ENCODE peak calls at places on chromosomes 6 and 20, in ten cellular contexts. One of them, this sample, is unnamed.
A peak's percentile ranks its signal among the peaks of the same experiment; 100 is the strongest.

GRCh38 chr6:150334790-150335783 is 33.7 kb upstream of the IYD start:
- DNase-seq in amniotic stem cell: peak; percentile 60
- DNase-seq in neural progenitor cell: peak; percentile 59
- DNase-seq in activated T-helper 1 cell treated with anti-CD3 and anti-CD28 coated beads, Interleukin-2, amount 50 U/mL, for 16 hours: no peak
- DNase-seq in HTR-8/SVneo: peak; percentile 43
- DNase-seq in sciatic nerve: no peak
- DNase-seq in AG04450: peak; percentile 62
- DNase-seq in left lung: no peak
- DNase-seq in GM19239: peak; percentile 10
- DNase-seq in NCI-H1092: no peak
- DNase-seq in this sample: peak; percentile 20

GRCh38 chr6:37426945-37427510 is 6.0 kb upstream of the CMTR1 start:
- DNase-seq in amniotic stem cell: no peak
- DNase-seq in neural progenitor cell: no peak
- DNase-seq in activated T-helper 1 cell treated with anti-CD3 and anti-CD28 coated beads, Interleukin-2, amount 50 U/mL, for 16 hours: no peak
- DNase-seq in HTR-8/SVneo: no peak
- DNase-seq in sciatic nerve: no peak
- DNase-seq in AG04450: no peak
- DNase-seq in left lung: no peak
- DNase-seq in GM19239: no peak
- DNase-seq in NCI-H1092: no peak
- DNase-seq in this sample: no peak

GRCh38 chr20:48482790-48483189 is 345.0 kb downstream of the PREX1 start:
- DNase-seq in amniotic stem cell: no peak
- DNase-seq in neural progenitor cell: no peak
- DNase-seq in activated T-helper 1 cell treated with anti-CD3 and anti-CD28 coated beads, Interleukin-2, amount 50 U/mL, for 16 hours: no peak
- DNase-seq in HTR-8/SVneo: no peak
- DNase-seq in sciatic nerve: no peak
- DNase-seq in AG04450: no peak
- DNase-seq in left lung: no peak
- DNase-seq in GM19239: no peak
- DNase-seq in NCI-H1092: no peak
- DNase-seq in this sample: no peak

GRCh38 chr6:124466949-124467348 is 495.3 kb upstream of the RNF217 start:
- DNase-seq in amniotic stem cell: no peak
- DNase-seq in neural progenitor cell: no peak
- DNase-seq in activated T-helper 1 cell treated with anti-CD3 and anti-CD28 coated beads, Interleukin-2, amount 50 U/mL, for 16 hours: no peak
- DNase-seq in HTR-8/SVneo: no peak
- DNase-seq in sciatic nerve: no peak
- DNase-seq in AG04450: no peak
- DNase-seq in left lung: no peak
- DNase-seq in GM19239: no peak
- DNase-seq in NCI-H1092: no peak
- DNase-seq in this sample: no peak

GRCh38 chr20:8424010-8424409 is 291.9 kb downstream of the PLCB1 start:
- DNase-seq in amniotic stem cell: no peak
- DNase-seq in neural progenitor cell: no peak
- DNase-seq in activated T-helper 1 cell treated with anti-CD3 and anti-CD28 coated beads, Interleukin-2, amount 50 U/mL, for 16 hours: no peak
- DNase-seq in HTR-8/SVneo: no peak
- DNase-seq in sciatic nerve: no peak
- DNase-seq in AG04450: peak; percentile 45
- DNase-seq in left lung: no peak
- DNase-seq in GM19239: no peak
- DNase-seq in NCI-H1092: no peak
- DNase-seq in this sample: no peak

GRCh38 chr6:169282043-169282442 is 28.4 kb upstream of the THBS2 start:
- DNase-seq in amniotic stem cell: no peak
- DNase-seq in neural progenitor cell: no peak
- DNase-seq in activated T-helper 1 cell treated with anti-CD3 and anti-CD28 coated beads, Interleukin-2, amount 50 U/mL, for 16 hours: no peak
- DNase-seq in HTR-8/SVneo: no peak
- DNase-seq in sciatic nerve: no peak
- DNase-seq in AG04450: no peak
- DNase-seq in left lung: no peak
- DNase-seq in GM19239: no peak
- DNase-seq in NCI-H1092: no peak
- DNase-seq in this sample: no peak

GRCh38 chr20:3248167-3248992 is 9.4 kb upstream of the SLC4A11 start:
- DNase-seq in amniotic stem cell: no peak
- DNase-seq in neural progenitor cell: peak; percentile 83
- DNase-seq in activated T-helper 1 cell treated with anti-CD3 and anti-CD28 coated beads, Interleukin-2, amount 50 U/mL, for 16 hours: no peak
- DNase-seq in HTR-8/SVneo: no peak
- DNase-seq in sciatic nerve: no peak
- DNase-seq in AG04450: no peak
- DNase-seq in left lung: peak; percentile 79
- DNase-seq in GM19239: no peak
- DNase-seq in NCI-H1092: peak; percentile 27
- DNase-seq in this sample: no peak

GRCh38 chr6:43771210-43771857 is 1.3 kb downstream of the VEGFA start:
- DNase-seq in amniotic stem cell: no peak
- DNase-seq in neural progenitor cell: peak; percentile 53
- DNase-seq in activated T-helper 1 cell treated with anti-CD3 and anti-CD28 coated beads, Interleukin-2, amount 50 U/mL, for 16 hours: no peak
- DNase-seq in HTR-8/SVneo: no peak
- DNase-seq in sciatic nerve: peak; percentile 87
- DNase-seq in AG04450: no peak
- DNase-seq in left lung: peak; percentile 93
- DNase-seq in GM19239: peak; percentile 50
- DNase-seq in NCI-H1092: no peak
- DNase-seq in this sample: peak; percentile 55

GRCh38 chr20:53942121-53942816 is 128.1 kb downstream of the BCAS1 start:
- DNase-seq in amniotic stem cell: no peak
- DNase-seq in neural progenitor cell: peak; percentile 73
- DNase-seq in activated T-helper 1 cell treated with anti-CD3 and anti-CD28 coated beads, Interleukin-2, amount 50 U/mL, for 16 hours: no peak
- DNase-seq in HTR-8/SVneo: no peak
- DNase-seq in sciatic nerve: no peak
- DNase-seq in AG04450: no peak
- DNase-seq in left lung: no peak
- DNase-seq in GM19239: no peak
- DNase-seq in NCI-H1092: no peak
- DNase-seq in this sample: no peak

GRCh38 chr6:133218831-133219230 is 22.3 kb upstream of the EYA4 start:
- DNase-seq in amniotic stem cell: no peak
- DNase-seq in neural progenitor cell: no peak
- DNase-seq in activated T-helper 1 cell treated with anti-CD3 and anti-CD28 coated beads, Interleukin-2, amount 50 U/mL, for 16 hours: no peak
- DNase-seq in HTR-8/SVneo: no peak
- DNase-seq in sciatic nerve: no peak
- DNase-seq in AG04450: no peak
- DNase-seq in left lung: no peak
- DNase-seq in GM19239: no peak
- DNase-seq in NCI-H1092: no peak
- DNase-seq in this sample: no peak

GRCh38 chr6:22141271-22141745 is 155.5 kb downstream of the PRL start:
- DNase-seq in amniotic stem cell: no peak
- DNase-seq in neural progenitor cell: no peak
- DNase-seq in activated T-helper 1 cell treated with anti-CD3 and anti-CD28 coated beads, Interleukin-2, amount 50 U/mL, for 16 hours: no peak
- DNase-seq in HTR-8/SVneo: no peak
- DNase-seq in sciatic nerve: no peak
- DNase-seq in AG04450: no peak
- DNase-seq in left lung: no peak
- DNase-seq in GM19239: no peak
- DNase-seq in NCI-H1092: peak; percentile 64
- DNase-seq in this sample: peak; percentile 46

GRCh38 chr6:22248513-22249308 is 48.1 kb downstream of the PRL start:
- DNase-seq in amniotic stem cell: peak; percentile 48
- DNase-seq in neural progenitor cell: no peak
- DNase-seq in activated T-helper 1 cell treated with anti-CD3 and anti-CD28 coated beads, Interleukin-2, amount 50 U/mL, for 16 hours: no peak
- DNase-seq in HTR-8/SVneo: peak; percentile 32
- DNase-seq in sciatic nerve: no peak
- DNase-seq in AG04450: no peak
- DNase-seq in left lung: no peak
- DNase-seq in GM19239: no peak
- DNase-seq in NCI-H1092: no peak
- DNase-seq in this sample: peak; percentile 75

GRCh38 chr6:43770417-43771209 is 602 bp downstream of the VEGFA start:
- DNase-seq in amniotic stem cell: peak; percentile 17
- DNase-seq in neural progenitor cell: peak; percentile 79
- DNase-seq in activated T-helper 1 cell treated with anti-CD3 and anti-CD28 coated beads, Interleukin-2, amount 50 U/mL, for 16 hours: no peak
- DNase-seq in HTR-8/SVneo: no peak
- DNase-seq in sciatic nerve: peak; percentile 84
- DNase-seq in AG04450: no peak
- DNase-seq in left lung: peak; percentile 94
- DNase-seq in GM19239: peak; percentile 38
- DNase-seq in NCI-H1092: no peak
- DNase-seq in this sample: peak; percentile 68

GRCh38 chr6:41344865-41345264 is 9.5 kb downstream of the NCR2 start:
- DNase-seq in amniotic stem cell: no peak
- DNase-seq in neural progenitor cell: no peak
- DNase-seq in activated T-helper 1 cell treated with anti-CD3 and anti-CD28 coated beads, Interleukin-2, amount 50 U/mL, for 16 hours: no peak
- DNase-seq in HTR-8/SVneo: no peak
- DNase-seq in sciatic nerve: no peak
- DNase-seq in AG04450: no peak
- DNase-seq in left lung: no peak
- DNase-seq in GM19239: no peak
- DNase-seq in NCI-H1092: no peak
- DNase-seq in this sample: no peak

GRCh38 chr20:50636601-50637539 is 54.5 kb downstream of the RIPOR3 start:
- DNase-seq in amniotic stem cell: no peak
- DNase-seq in neural progenitor cell: no peak
- DNase-seq in activated T-helper 1 cell treated with anti-CD3 and anti-CD28 coated beads, Interleukin-2, amount 50 U/mL, for 16 hours: no peak
- DNase-seq in HTR-8/SVneo: no peak
- DNase-seq in sciatic nerve: no peak
- DNase-seq in AG04450: no peak
- DNase-seq in left lung: no peak
- DNase-seq in GM19239: no peak
- DNase-seq in NCI-H1092: no peak
- DNase-seq in this sample: no peak

GRCh38 chr6:81614292-81614691 is 138.2 kb downstream of the TENT5A start:
- DNase-seq in amniotic stem cell: no peak
- DNase-seq in neural progenitor cell: peak; percentile 15
- DNase-seq in activated T-helper 1 cell treated with anti-CD3 and anti-CD28 coated beads, Interleukin-2, amount 50 U/mL, for 16 hours: no peak
- DNase-seq in HTR-8/SVneo: no peak
- DNase-seq in sciatic nerve: no peak
- DNase-seq in AG04450: peak; percentile 41
- DNase-seq in left lung: no peak
- DNase-seq in GM19239: no peak
- DNase-seq in NCI-H1092: peak; percentile 20
- DNase-seq in this sample: no peak

GRCh38 chr20:63979549-63980316 is at the start of gene SAMD10:
- DNase-seq in amniotic stem cell: no peak
- DNase-seq in neural progenitor cell: peak; percentile 84
- DNase-seq in activated T-helper 1 cell treated with anti-CD3 and anti-CD28 coated beads, Interleukin-2, amount 50 U/mL, for 16 hours: no peak
- DNase-seq in HTR-8/SVneo: peak; percentile 65
- DNase-seq in sciatic nerve: peak; percentile 80
- DNase-seq in AG04450: no peak
- DNase-seq in left lung: peak; percentile 77
- DNase-seq in GM19239: peak; percentile 71
- DNase-seq in NCI-H1092: peak; percentile 75
- DNase-seq in this sample: peak; percentile 62

GRCh38 chr6:147906361-147906760 is 397.9 kb downstream of the SAMD5 start:
- DNase-seq in amniotic stem cell: peak; percentile 24
- DNase-seq in neural progenitor cell: no peak
- DNase-seq in activated T-helper 1 cell treated with anti-CD3 and anti-CD28 coated beads, Interleukin-2, amount 50 U/mL, for 16 hours: no peak
- DNase-seq in HTR-8/SVneo: peak; percentile 33
- DNase-seq in sciatic nerve: no peak
- DNase-seq in AG04450: no peak
- DNase-seq in left lung: no peak
- DNase-seq in GM19239: no peak
- DNase-seq in NCI-H1092: no peak
- DNase-seq in this sample: no peak

GRCh38 chr6:137403855-137404254 is 90.3 kb downstream of the OLIG3 start:
- DNase-seq in amniotic stem cell: no peak
- DNase-seq in neural progenitor cell: no peak
- DNase-seq in activated T-helper 1 cell treated with anti-CD3 and anti-CD28 coated beads, Interleukin-2, amount 50 U/mL, for 16 hours: no peak
- DNase-seq in HTR-8/SVneo: no peak
- DNase-seq in sciatic nerve: no peak
- DNase-seq in AG04450: no peak
- DNase-seq in left lung: no peak
- DNase-seq in GM19239: no peak
- DNase-seq in NCI-H1092: no peak
- DNase-seq in this sample: no peak

GRCh38 chr20:33803921-33804337 is 7.2 kb upstream of the CHMP4B start:
- DNase-seq in amniotic stem cell: no peak
- DNase-seq in neural progenitor cell: no peak
- DNase-seq in activated T-helper 1 cell treated with anti-CD3 and anti-CD28 coated beads, Interleukin-2, amount 50 U/mL, for 16 hours: no peak
- DNase-seq in HTR-8/SVneo: peak; percentile 46
- DNase-seq in sciatic nerve: no peak
- DNase-seq in AG04450: peak; percentile 43
- DNase-seq in left lung: no peak
- DNase-seq in GM19239: no peak
- DNase-seq in NCI-H1092: no peak
- DNase-seq in this sample: no peak

GRCh38 chr6:152575621-152576150 is 61.5 kb downstream of the SYNE1 start:
- DNase-seq in amniotic stem cell: no peak
- DNase-seq in neural progenitor cell: no peak
- DNase-seq in activated T-helper 1 cell treated with anti-CD3 and anti-CD28 coated beads, Interleukin-2, amount 50 U/mL, for 16 hours: no peak
- DNase-seq in HTR-8/SVneo: no peak
- DNase-seq in sciatic nerve: no peak
- DNase-seq in AG04450: no peak
- DNase-seq in left lung: no peak
- DNase-seq in GM19239: no peak
- DNase-seq in NCI-H1092: no peak
- DNase-seq in this sample: no peak

GRCh38 chr6:63058601-63059000 is 152.7 kb upstream of the FKBP1C start:
- DNase-seq in amniotic stem cell: no peak
- DNase-seq in neural progenitor cell: no peak
- DNase-seq in activated T-helper 1 cell treated with anti-CD3 and anti-CD28 coated beads, Interleukin-2, amount 50 U/mL, for 16 hours: no peak
- DNase-seq in HTR-8/SVneo: no peak
- DNase-seq in sciatic nerve: no peak
- DNase-seq in AG04450: no peak
- DNase-seq in left lung: no peak
- DNase-seq in GM19239: no peak
- DNase-seq in NCI-H1092: no peak
- DNase-seq in this sample: no peak

GRCh38 chr20:31713312-31714049 is 9.2 kb downstream of the BCL2L1 start:
- DNase-seq in amniotic stem cell: no peak
- DNase-seq in neural progenitor cell: no peak
- DNase-seq in activated T-helper 1 cell treated with anti-CD3 and anti-CD28 coated beads, Interleukin-2, amount 50 U/mL, for 16 hours: no peak
- DNase-seq in HTR-8/SVneo: peak; percentile 88
- DNase-seq in sciatic nerve: peak; percentile 85
- DNase-seq in AG04450: peak; percentile 74
- DNase-seq in left lung: no peak
- DNase-seq in GM19239: no peak
- DNase-seq in NCI-H1092: no peak
- DNase-seq in this sample: peak; percentile 93

GRCh38 chr20:11195899-11196558 is 522.2 kb upstream of the JAG1 start:
- DNase-seq in amniotic stem cell: no peak
- DNase-seq in neural progenitor cell: no peak
- DNase-seq in activated T-helper 1 cell treated with anti-CD3 and anti-CD28 coated beads, Interleukin-2, amount 50 U/mL, for 16 hours: no peak
- DNase-seq in HTR-8/SVneo: peak; percentile 31
- DNase-seq in sciatic nerve: no peak
- DNase-seq in AG04450: no peak
- DNase-seq in left lung: no peak
- DNase-seq in GM19239: no peak
- DNase-seq in NCI-H1092: no peak
- DNase-seq in this sample: no peak

GRCh38 chr6:158445426-158446085 is 114.3 kb upstream of the TMEM181 start:
- DNase-seq in amniotic stem cell: no peak
- DNase-seq in neural progenitor cell: no peak
- DNase-seq in activated T-helper 1 cell treated with anti-CD3 and anti-CD28 coated beads, Interleukin-2, amount 50 U/mL, for 16 hours: no peak
- DNase-seq in HTR-8/SVneo: no peak
- DNase-seq in sciatic nerve: no peak
- DNase-seq in AG04450: no peak
- DNase-seq in left lung: no peak
- DNase-seq in GM19239: no peak
- DNase-seq in NCI-H1092: no peak
- DNase-seq in this sample: no peak

GRCh38 chr6:23621026-23621425 is 505.0 kb upstream of the NRSN1 start:
- DNase-seq in amniotic stem cell: no peak
- DNase-seq in neural progenitor cell: no peak
- DNase-seq in activated T-helper 1 cell treated with anti-CD3 and anti-CD28 coated beads, Interleukin-2, amount 50 U/mL, for 16 hours: no peak
- DNase-seq in HTR-8/SVneo: no peak
- DNase-seq in sciatic nerve: no peak
- DNase-seq in AG04450: no peak
- DNase-seq in left lung: no peak
- DNase-seq in GM19239: no peak
- DNase-seq in NCI-H1092: no peak
- DNase-seq in this sample: no peak

GRCh38 chr6:45327956-45328522 is at the start of gene RUNX2:
- DNase-seq in amniotic stem cell: no peak
- DNase-seq in neural progenitor cell: no peak
- DNase-seq in activated T-helper 1 cell treated with anti-CD3 and anti-CD28 coated beads, Interleukin-2, amount 50 U/mL, for 16 hours: no peak
- DNase-seq in HTR-8/SVneo: no peak
- DNase-seq in sciatic nerve: no peak
- DNase-seq in AG04450: peak; percentile 49
- DNase-seq in left lung: no peak
- DNase-seq in GM19239: no peak
- DNase-seq in NCI-H1092: no peak
- DNase-seq in this sample: no peak

GRCh38 chr6:168157272-168158007 is 78.4 kb upstream of the FRMD1 start:
- DNase-seq in amniotic stem cell: no peak
- DNase-seq in neural progenitor cell: peak; percentile 36
- DNase-seq in activated T-helper 1 cell treated with anti-CD3 and anti-CD28 coated beads, Interleukin-2, amount 50 U/mL, for 16 hours: no peak
- DNase-seq in HTR-8/SVneo: peak; percentile 76
- DNase-seq in sciatic nerve: no peak
- DNase-seq in AG04450: peak; percentile 15
- DNase-seq in left lung: no peak
- DNase-seq in GM19239: no peak
- DNase-seq in NCI-H1092: peak; percentile 68
- DNase-seq in this sample: no peak